ENCODE peak calls at places on chromosomes 4 and X, in six cellular contexts. T is amniotic stem cell; H is activated gamma-delta T cell treated with anti-CD3 and anti-CD28 coated beads, Interleukin-2, amount 50 U/mL, for 16 hours; U is HTR-8/SVneo; J is CD4-positive, alpha-beta T cell; I is hippocampal formation. K is an unnamed sample.

GRCh38 chrX:51144828-51145442 is 187.7 kb upstream of the NUDT10 start:
- DNase-seq in H (no peak), U (no peak), I (no peak), T (no peak), J (no peak), K (peak; percentile 34)

GRCh38 chr4:119540249-119540648 is 88.4 kb downstream of the PDE5A start:
- DNase-seq in T (no peak), I (no peak), U (no peak), J (no peak), H (no peak), K (no peak)

GRCh38 chr4:4574792-4575191 is 32.9 kb upstream of the STX18 start:
- DNase-seq in T (no peak), H (no peak), J (no peak), U (peak; percentile 18), I (no peak), K (peak; percentile 58)

GRCh38 chr4:77473509-77473908 is 132.1 kb upstream of the CXCL13 start:
- DNase-seq in I (no peak), J (no peak), H (no peak), U (no peak), T (no peak), K (no peak)

GRCh38 chr4:112708772-112709171 is 71.8 kb downstream of the LARP7 start:
- DNase-seq in I (no peak), U (no peak), J (no peak), T (no peak), H (no peak), K (no peak)

GRCh38 chr4:16667464-16667863 is 231.0 kb downstream of the LDB2 start:
- DNase-seq in U (no peak), I (no peak), T (peak; percentile 89), H (no peak), J (no peak), K (no peak)

GRCh38 chr4:145011636-145012035 is 86.4 kb downstream of the ANAPC10 start:
- DNase-seq in I (no peak), U (no peak), H (no peak), J (no peak), T (no peak), K (no peak)

GRCh38 chr4:2412534-2412884 is 5.9 kb downstream of the ZFYVE28 start:
- DNase-seq in H (peak; percentile 43), U (no peak), T (no peak), J (peak; percentile 54), I (no peak), K (no peak)

GRCh38 chrX:63855896-63856295 is 70.9 kb upstream of the ARHGEF9 start:
- DNase-seq in T (peak; percentile 15), J (no peak), I (no peak), H (no peak), U (no peak), K (no peak)

GRCh38 chr4:140903522-140903928 is 147.3 kb upstream of the TBC1D9 start:
- DNase-seq in H (no peak), I (no peak), J (no peak), U (no peak), T (no peak), K (no peak)

GRCh38 chr4:158778065-158778711 is 9.4 kb downstream of the FNIP2 start:
- DNase-seq in H (no peak), J (no peak), T (no peak), U (no peak), I (no peak), K (peak; percentile 35)

GRCh38 chr4:168601899-168602298 is 105.0 kb downstream of the PALLD start:
- DNase-seq in H (no peak), U (no peak), J (no peak), I (no peak), T (no peak), K (no peak)

GRCh38 chrX:10769165-10769564 is 148.8 kb upstream of the MID1 start:
- DNase-seq in U (peak; percentile 40), T (peak; percentile 22), I (no peak), J (no peak), H (no peak), K (peak; percentile 6)

GRCh38 chr4:156892695-156893211 is 78.8 kb downstream of the PDGFC start:
- DNase-seq in H (no peak), U (peak; percentile 5), I (no peak), T (no peak), J (no peak), K (no peak)

GRCh38 chr4:8205749-8206611 is 6.9 kb downstream of the SH3TC1 start:
- DNase-seq in J (no peak), U (no peak), T (no peak), I (no peak), H (no peak), K (peak; percentile 70)

K was measured in B cell.